ENCODE peak calls at places on chromosome 9, in eight cellular contexts. T, Z, L, A, I, U, F and D are unnamed samples.

GRCh38 chr9:94002316-94003140 is 47.4 kb upstream of the BARX1 start:
- DNase-seq in T (peak; percentile 78), Z (no peak), L (peak; percentile 54), A (no peak), I (peak; percentile 36), U (no peak), F (no peak), D (no peak)

GRCh38 chr9:35518981-35519679 is 29.2 kb downstream of the RUSC2 start:
- DNase-seq in T (no peak), Z (no peak), L (peak; percentile 81), A (no peak), I (peak; percentile 66), U (no peak), F (no peak), D (no peak)

GRCh38 chr9:96061293-96061987 is 185.9 kb downstream of the ERCC6L2 start:
- DNase-seq in T (peak; percentile 61), Z (no peak), L (peak; percentile 57), A (peak; percentile 13), I (peak; percentile 44), U (peak; percentile 32), F (peak; percentile 17), D (peak; percentile 93)

GRCh38 chr9:86202338-86202882 is 57.0 kb downstream of the C9orf153 start:
- DNase-seq in T (peak; percentile 1), Z (no peak), L (peak; percentile 63), A (peak; percentile 4), I (peak; percentile 62), U (peak; percentile 3), F (peak; percentile 6), D (no peak)

GRCh38 chr9:130982636-130983282 is 26.2 kb upstream of the LAMC3 start:
- DNase-seq in T (no peak), Z (no peak), L (no peak), A (no peak), I (no peak), U (no peak), F (no peak), D (no peak)

GRCh38 chr9:107929439-107929838 is 439.9 kb upstream of the KLF4 start:
- DNase-seq in T (no peak), Z (no peak), L (no peak), A (peak; percentile 89), I (peak; percentile 79), U (no peak), F (no peak), D (no peak)

GRCh38 chr9:7095054-7095453 is 337.3 kb downstream of the KDM4C start:
- DNase-seq in T (no peak), Z (no peak), L (no peak), A (no peak), I (no peak), U (no peak), F (no peak), D (no peak)

GRCh38 chr9:19137282-19137681 is 10.0 kb upstream of the PLIN2 start:
- DNase-seq in T (no peak), Z (no peak), L (peak; percentile 59), A (no peak), I (peak; percentile 53), U (no peak), F (no peak), D (no peak)

GRCh38 chr9:100549048-100549447 is 28.8 kb upstream of the CAVIN4 start:
- DNase-seq in T (no peak), Z (no peak), L (no peak), A (no peak), I (no peak), U (no peak), F (no peak), D (no peak)

GRCh38 chr9:110650261-110650660 is 18.3 kb upstream of the MUSK start:
- DNase-seq in T (no peak), Z (no peak), L (peak; percentile 94), A (peak; percentile 78), I (peak; percentile 92), U (no peak), F (no peak), D (peak; percentile 38)

GRCh38 chr9:114633452-114634089 is 22.5 kb downstream of the TMEM268 start:
- DNase-seq in T (no peak), Z (no peak), L (no peak), A (no peak), I (no peak), U (no peak), F (no peak), D (no peak)

GRCh38 chr9:16515879-16516289 is 354.6 kb downstream of the BNC2 start:
- DNase-seq in T (no peak), Z (no peak), L (peak; percentile 52), A (no peak), I (peak; percentile 76), U (no peak), F (no peak), D (peak; percentile 26)

GRCh38 chr9:127612993-127613954 is 1.2 kb downstream of the STXBP1 start:
- DNase-seq in T (peak; percentile 55), Z (no peak), L (peak; percentile 84), A (no peak), I (peak; percentile 64), U (peak; percentile 19), F (peak; percentile 11), D (peak; percentile 52)

GRCh38 chr9:8696536-8696935 is 897.0 kb upstream of the DMAC1 start:
- DNase-seq in T (no peak), Z (no peak), L (no peak), A (no peak), I (no peak), U (no peak), F (no peak), D (no peak)

GRCh38 chr9:137493163-137494103 is 34.3 kb upstream of the NSMF start:
- DNase-seq in T (no peak), Z (no peak), L (no peak), A (no peak), I (no peak), U (no peak), F (no peak), D (no peak)

GRCh38 chr9:119811030-119811429 is 441.8 kb upstream of the BRINP1 start:
- DNase-seq in T (no peak), Z (no peak), L (peak; percentile 45), A (no peak), I (peak; percentile 83), U (no peak), F (no peak), D (peak; percentile 5)

GRCh38 chr9:99019523-99020331 is 76.0 kb downstream of the COL15A1 start:
- DNase-seq in T (no peak), Z (no peak), L (peak; percentile 96), A (peak; percentile 88), I (peak; percentile 98), U (no peak), F (no peak), D (peak; percentile 69)

GRCh38 chr9:131810351-131811170 is 70.7 kb upstream of the RAPGEF1 start:
- DNase-seq in T (peak; percentile 98), Z (no peak), L (no peak), A (no peak), I (no peak), U (no peak), F (no peak), D (no peak)